ENCODE peak calls at places on chromosome 11, in seven cellular contexts. S is stomach, F is Panc1, Y is HCT116, M is breast epithelium, X is K562, J is H1. Q is an unnamed sample.

GRCh38 chr11:14678350-14678749 is 34.7 kb downstream of the PDE3B start:
- DNase-seq in J (no peak), X (no peak), Y (no peak), M (no peak), F (no peak), S (no peak), Q (no peak)

GRCh38 chr11:10305262-10305963 is 540 bp downstream of the ADM start:
- DNase-seq in J (no peak), F (no peak), S (peak; percentile 49), X (no peak), Y (no peak), M (no peak), Q (peak; percentile 90)

GRCh38 chr11:47768090-47768620 is 1.0 kb upstream of the FNBP4 start:
- DNase-seq in S (peak; percentile 49), M (peak; percentile 61), X (no peak), Y (no peak), J (no peak), F (peak; percentile 17), Q (peak; percentile 81)

GRCh38 chr11:108101090-108101775 is 20.1 kb upstream of the ACAT1 start:
- DNase-seq in F (no peak), S (no peak), X (no peak), M (no peak), J (no peak), Y (no peak), Q (no peak)

GRCh38 chr11:68584991-68585524 is 99.3 kb upstream of the GAL start:
- DNase-seq in F (no peak), S (no peak), Y (no peak), J (no peak), M (no peak), X (no peak), Q (no peak)

GRCh38 chr11:25423436-25424184 is 908.3 kb upstream of the ANO3 start:
- DNase-seq in Y (no peak), F (no peak), S (no peak), J (no peak), X (no peak), M (no peak), Q (no peak)

GRCh38 chr11:42410251-42410956 is 901.4 kb upstream of the API5 start:
- DNase-seq in F (no peak), Y (no peak), M (no peak), X (no peak), J (no peak), S (no peak), Q (no peak)

GRCh38 chr11:107731911-107732310 is 20.1 kb upstream of the SLN start:
- DNase-seq in S (no peak), F (no peak), J (no peak), Y (no peak), M (no peak), X (no peak), Q (no peak)

GRCh38 chr11:9777525-9777924 is 113.6 kb downstream of the SWAP70 start:
- DNase-seq in M (no peak), X (no peak), S (no peak), F (no peak), Y (no peak), J (no peak), Q (no peak)

GRCh38 chr11:69244286-69244685 is 49.7 kb upstream of the MYEOV start:
- DNase-seq in F (no peak), M (no peak), J (no peak), S (peak; percentile 3), X (no peak), Y (no peak), Q (no peak)

GRCh38 chr11:100684101-100685065 is 2.7 kb upstream of the ARHGAP42 start:
- DNase-seq in F (peak; percentile 67), Y (peak; percentile 12), X (no peak), S (no peak), M (no peak), J (no peak), Q (no peak)

GRCh38 chr11:100686476-100686875 is 612 bp upstream of the ARHGAP42 start:
- DNase-seq in S (no peak), X (no peak), Y (no peak), J (no peak), M (no peak), F (no peak), Q (no peak)

GRCh38 chr11:100689141-100689540 is 2.1 kb downstream of the ARHGAP42 start:
- DNase-seq in J (no peak), S (no peak), F (no peak), M (no peak), X (no peak), Y (no peak), Q (no peak)

GRCh38 chr11:100687032-100687629 is at the start of gene ARHGAP42:
- DNase-seq in F (no peak), X (peak; percentile 44), Y (no peak), M (no peak), S (peak; percentile 70), J (peak; percentile 78), Q (peak; percentile 91)

GRCh38 chr11:100687630-100688395 is 725 bp downstream of the ARHGAP42 start:
- DNase-seq in X (peak; percentile 47), F (peak; percentile 75), S (peak; percentile 48), Y (peak; percentile 75), J (peak; percentile 53), M (peak; percentile 41), Q (peak; percentile 80)
- TF ChIP-seq POLR2AphosphoS5 in X (no peak), F (no peak), S (peak; percentile 37), Y (no peak), J (no peak), M (no peak), Q (no peak)

GRCh38 chr11:64723117-64723906 is at the start of gene NRXN2:
- DNase-seq in X (peak; percentile 95), J (no peak), F (no peak), Y (peak; percentile 53), M (peak; percentile 63), S (peak; percentile 86), Q (peak; percentile 95)

GRCh38 chr11:64723907-64724862 is 1.2 kb upstream of the NRXN2 start:
- DNase-seq in M (no peak), X (no peak), S (no peak), F (no peak), Y (no peak), J (no peak), Q (peak; percentile 56)

GRCh38 chr11:64720640-64721358 is 2.2 kb downstream of the NRXN2 start:
- DNase-seq in F (no peak), M (no peak), S (no peak), Y (no peak), X (no peak), J (no peak), Q (peak; percentile 58)

GRCh38 chr11:64721359-64721699 is 1.7 kb downstream of the NRXN2 start:
- DNase-seq in J (no peak), Y (no peak), M (no peak), F (no peak), X (no peak), S (no peak), Q (no peak)

GRCh38 chr11:64722141-64723050 is 601 bp downstream of the NRXN2 start:
- DNase-seq in J (no peak), F (no peak), M (no peak), S (no peak), Y (no peak), X (no peak), Q (peak; percentile 72)
- H3K4me1 ChIP-seq in J (peaks cover 10% of the 10 kb centered on the region), F (peaks cover 8% of the 10 kb centered on the region), M (no peaks in the 10 kb centered on the region), S (peaks cover 14% of the 10 kb centered on the region), Y (peaks cover 10% of the 10 kb centered on the region), X (peaks cover 25% of the 10 kb centered on the region), Q (peaks cover 48% of the 10 kb centered on the region)

GRCh38 chr11:61955416-61956135 is 5.4 kb downstream of the BEST1 start:
- DNase-seq in M (no peak), X (no peak), S (no peak), J (peak; percentile 83), Y (no peak), F (no peak), Q (peak; percentile 90)

GRCh38 chr11:61954106-61955030 is 4.2 kb downstream of the BEST1 start:
- DNase-seq in X (peak; percentile 56), S (no peak), F (no peak), Y (no peak), J (no peak), M (no peak), Q (no peak)

GRCh38 chr11:61952882-61953281 is 2.7 kb downstream of the BEST1 start:
- DNase-seq in M (no peak), X (no peak), J (no peak), F (no peak), S (no peak), Y (no peak), Q (no peak)

GRCh38 chr11:61956191-61957027 is 6.3 kb downstream of the BEST1 start:
- DNase-seq in M (no peak), X (no peak), S (no peak), Y (no peak), J (no peak), F (no peak), Q (peak; percentile 70)

GRCh38 chr11:61955031-61955415 is 4.9 kb downstream of the BEST1 start:
- DNase-seq in X (no peak), M (peak; percentile 64), J (no peak), S (no peak), Y (no peak), F (no peak), Q (peak; percentile 91)
- TF ChIP-seq POLR2AphosphoS5 in X (no peak), M (peak; percentile 75), J (no peak), S (peak; percentile 74), Y (no peak), F (no peak), Q (peak; percentile 83)

GRCh38 chr11:1514349-1515061 is 27.9 kb upstream of the MOB2 start:
- DNase-seq in Y (no peak), X (no peak), S (no peak), F (no peak), J (no peak), M (no peak), Q (peak; percentile 72)

GRCh38 chr11:1515082-1516060 is 28.8 kb upstream of the MOB2 start:
- DNase-seq in J (peak; percentile 49), M (peak; percentile 43), F (peak; percentile 22), Y (peak; percentile 6), S (peak; percentile 85), X (peak; percentile 74), Q (peak; percentile 93)

GRCh38 chr11:1510928-1511327 is 24.3 kb upstream of the MOB2 start:
- DNase-seq in S (no peak), Y (no peak), X (no peak), F (no peak), M (no peak), J (no peak), Q (no peak)

GRCh38 chr11:1511937-1512496 is 25.4 kb upstream of the MOB2 start:
- DNase-seq in S (no peak), M (no peak), J (no peak), F (no peak), X (no peak), Y (no peak), Q (no peak)

DNA sequence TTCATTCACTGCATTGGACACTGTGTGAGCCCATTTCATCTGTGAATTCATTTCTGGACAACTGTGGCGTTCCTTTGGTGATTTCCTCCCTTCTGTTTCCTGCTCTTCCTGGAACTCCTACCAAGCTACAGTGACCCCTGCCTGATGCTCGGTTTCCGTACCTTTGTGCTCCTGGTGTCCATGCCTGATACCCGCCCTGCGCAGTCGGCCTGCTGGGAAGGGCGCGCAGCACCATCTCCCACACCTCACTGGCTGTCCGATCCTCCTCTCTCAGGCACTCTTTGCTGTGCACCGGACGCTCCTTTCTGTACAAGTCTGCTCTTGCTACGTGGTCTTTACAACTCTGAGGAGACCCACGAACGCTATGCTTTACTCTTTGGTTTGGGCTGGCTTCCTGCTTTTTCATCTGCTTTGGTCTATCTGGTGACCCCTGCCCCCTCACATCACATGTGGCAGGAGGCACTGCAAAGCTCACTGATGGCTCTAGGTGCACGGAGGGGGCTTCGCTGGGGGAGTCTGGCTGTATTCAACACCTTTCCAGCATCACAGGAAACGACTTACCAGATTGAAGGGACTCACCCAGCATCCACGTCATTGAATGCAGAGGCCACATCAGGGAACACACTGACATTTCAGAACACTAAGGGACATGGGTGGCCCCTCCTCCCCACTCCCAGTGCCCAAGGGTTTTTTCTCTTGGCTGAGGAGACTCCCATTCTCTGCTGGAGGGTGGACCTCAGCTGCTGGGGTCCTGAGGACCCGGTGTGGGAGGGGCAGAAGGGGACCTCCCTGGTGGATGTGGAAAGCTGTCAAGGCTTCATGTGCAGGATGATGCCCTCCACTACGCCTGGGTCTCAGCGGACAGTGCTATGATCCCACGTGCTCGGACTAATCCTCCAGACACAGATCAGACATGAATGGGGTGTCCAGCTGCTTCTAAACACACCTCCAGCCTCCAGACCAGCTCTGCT is 27.0 kb upstream of the MOB2 start:
- DNase-seq in F (no peak), Y (no peak), J (no peak), X (no peak), M (no peak), S (no peak), Q (peak; percentile 72)
- H3K4me1 ChIP-seq in F (peaks cover 42% of the 10 kb centered on the region), Y (peaks cover 10% of the 10 kb centered on the region), J (no peaks in the 10 kb centered on the region), X (peaks cover 47% of the 10 kb centered on the region), M (peaks cover 11% of the 10 kb centered on the region), S (peaks cover 83% of the 10 kb centered on the region), Q (peaks cover 78% of the 10 kb centered on the region)

Q was measured in spleen.